ENCODE peak calls at places on chromosomes 13 and 19, in eight cellular contexts. T, K, E, S, H, N, P and L are unnamed samples.

GRCh38 chr13:112074139-112074710 is 7.3 kb downstream of the SOX1 start:
- DNase-seq in T (no peak), K (no peak), E (no peak), S (no peak), H (no peak), N (no peak), P (no peak), L (no peak)

GRCh38 chr19:10712754-10713153 is 5.1 kb upstream of the DNM2 start:
- DNase-seq in T (no peak), K (no peak), E (no peak), S (no peak), H (no peak), N (no peak), P (no peak), L (no peak)

GRCh38 chr13:82467626-82468025 is 1414.6 kb downstream of the SLITRK1 start:
- DNase-seq in T (no peak), K (no peak), E (no peak), S (no peak), H (no peak), N (no peak), P (no peak), L (no peak)

GRCh38 chr19:14432817-14433453 is at the start of gene PKN1:
- DNase-seq in T (no peak), K (no peak), E (peak), S (peak), H (peak), N (no peak), P (no peak), L (no peak)

GRCh38 chr19:44746946-44747738 is 1.4 kb upstream of the BCL3 start:
- DNase-seq in T (peak), K (peak), E (peak), S (peak), H (peak), N (peak), P (peak), L (peak)

GRCh38 chr19:474126-475078 is 13.6 kb upstream of the SHC2 start:
- DNase-seq in T (no peak), K (no peak), E (no peak), S (no peak), H (no peak), N (no peak), P (no peak), L (no peak)

GRCh38 chr19:6099633-6100032 is 10.7 kb downstream of the RFX2 start:
- DNase-seq in T (no peak), K (no peak), E (no peak), S (no peak), H (no peak), N (no peak), P (no peak), L (no peak)

GRCh38 chr13:33174491-33174890 is 111.1 kb downstream of the STARD13 start:
- DNase-seq in T (no peak), K (no peak), E (no peak), S (no peak), H (no peak), N (no peak), P (no peak), L (no peak)

GRCh38 chr13:83879431-83880171 is 2.7 kb downstream of the SLITRK1 start:
- DNase-seq in T (no peak), K (no peak), E (no peak), S (no peak), H (no peak), N (no peak), P (no peak), L (no peak)

GRCh38 chr13:60572003-60572792 is 175.2 kb downstream of the TDRD3 start:
- DNase-seq in T (no peak), K (no peak), E (peak), S (no peak), H (no peak), N (no peak), P (no peak), L (no peak)

GRCh38 chr19:40803857-40804782 is 5.1 kb downstream of the EGLN2 start:
- DNase-seq in T (peak), K (no peak), E (no peak), S (no peak), H (peak), N (no peak), P (no peak), L (no peak)

GRCh38 chr13:53854321-53854720 is 825.7 kb downstream of the OLFM4 start:
- DNase-seq in T (no peak), K (no peak), E (no peak), S (no peak), H (no peak), N (no peak), P (no peak), L (no peak)

GRCh38 chr19:43780706-43781525 is at the start of gene KCNN4:
- DNase-seq in T (peak), K (no peak), E (no peak), S (no peak), H (peak), N (no peak), P (no peak), L (no peak)

GRCh38 chr13:23867027-23867491 is 22.1 kb downstream of the MIPEP start:
- DNase-seq in T (no peak), K (no peak), E (peak), S (no peak), H (no peak), N (no peak), P (no peak), L (no peak)

GRCh38 chr13:29937836-29938235 is 87.4 kb upstream of the UBL3 start:
- DNase-seq in T (no peak), K (no peak), E (no peak), S (no peak), H (no peak), N (no peak), P (no peak), L (no peak)

GRCh38 chr13:77544765-77545316 is 9.3 kb downstream of the SCEL start:
- DNase-seq in T (no peak), K (no peak), E (no peak), S (no peak), H (no peak), N (no peak), P (no peak), L (no peak)

GRCh38 chr19:53908106-53908932 is 759 bp upstream of the CACNG7 start:
- DNase-seq in T (no peak), K (no peak), E (peak), S (no peak), H (peak), N (no peak), P (no peak), L (no peak)

GRCh38 chr13:113582841-113583631 is 1.5 kb upstream of the TFDP1 start:
- DNase-seq in T (no peak), K (no peak), E (no peak), S (peak), H (peak), N (no peak), P (no peak), L (no peak)

GRCh38 chr13:24875566-24875965 is 111.6 kb downstream of the RNF17 start:
- DNase-seq in T (no peak), K (no peak), E (no peak), S (no peak), H (no peak), N (no peak), P (no peak), L (no peak)

GRCh38 chr19:45090034-45090433 is 2.9 kb upstream of the PPP1R37 start:
- DNase-seq in T (no peak), K (no peak), E (no peak), S (no peak), H (no peak), N (no peak), P (no peak), L (no peak)

GRCh38 chr19:392375-392970 is 16.5 kb downstream of the C2CD4C start:
- DNase-seq in T (no peak), K (no peak), E (no peak), S (no peak), H (no peak), N (no peak), P (no peak), L (no peak)

GRCh38 chr19:49428547-49429451 is 3.6 kb downstream of the GFY start:
- DNase-seq in T (no peak), K (no peak), E (no peak), S (no peak), H (no peak), N (no peak), P (no peak), L (no peak)

GRCh38 chr19:58332697-58333096 is 5.9 kb downstream of the ZSCAN22 start:
- DNase-seq in T (no peak), K (no peak), E (no peak), S (no peak), H (no peak), N (no peak), P (no peak), L (no peak)

GRCh38 chr19:55809381-55810058 is 22.3 kb downstream of the NLRP11 start:
- DNase-seq in T (peak), K (no peak), E (peak), S (peak), H (peak), N (no peak), P (no peak), L (no peak)

GRCh38 chr13:110061270-110061669 is 245.7 kb downstream of the COL4A1 start:
- DNase-seq in T (no peak), K (no peak), E (no peak), S (no peak), H (no peak), N (no peak), P (no peak), L (no peak)
- TF ChIP-seq CTCF in T (no peak), K (no peak), E (no peak), S (no peak), H (no peak), N (no peak), P (no peak), L (no peak)

GRCh38 chr19:3604227-3604986 is 2.3 kb downstream of the TBXA2R start:
- DNase-seq in T (no peak), K (no peak), E (no peak), S (no peak), H (no peak), N (no peak), P (no peak), L (no peak)

GRCh38 chr19:3601021-3601420 is 5.7 kb downstream of the TBXA2R start:
- DNase-seq in T (no peak), K (no peak), E (no peak), S (no peak), H (no peak), N (no peak), P (no peak), L (no peak)

GRCh38 chr19:3603121-3603841 is 3.4 kb downstream of the TBXA2R start:
- DNase-seq in T (no peak), K (no peak), E (no peak), S (no peak), H (no peak), N (no peak), P (no peak), L (no peak)

GRCh38 chr19:3595521-3596061 is 10.3 kb downstream of the GIPC3 start:
- DNase-seq in T (no peak), K (no peak), E (no peak), S (no peak), H (no peak), N (no peak), P (no peak), L (no peak)

GRCh38 chr19:3599776-3600183 is 6.9 kb downstream of the TBXA2R start:
- DNase-seq in T (no peak), K (no peak), E (no peak), S (no peak), H (no peak), N (no peak), P (no peak), L (no peak)
- TF ChIP-seq CTCF in T (no peak), K (no peak), E (peak), S (peak), H (no peak), N (no peak), P (no peak), L (no peak)

DNA sequence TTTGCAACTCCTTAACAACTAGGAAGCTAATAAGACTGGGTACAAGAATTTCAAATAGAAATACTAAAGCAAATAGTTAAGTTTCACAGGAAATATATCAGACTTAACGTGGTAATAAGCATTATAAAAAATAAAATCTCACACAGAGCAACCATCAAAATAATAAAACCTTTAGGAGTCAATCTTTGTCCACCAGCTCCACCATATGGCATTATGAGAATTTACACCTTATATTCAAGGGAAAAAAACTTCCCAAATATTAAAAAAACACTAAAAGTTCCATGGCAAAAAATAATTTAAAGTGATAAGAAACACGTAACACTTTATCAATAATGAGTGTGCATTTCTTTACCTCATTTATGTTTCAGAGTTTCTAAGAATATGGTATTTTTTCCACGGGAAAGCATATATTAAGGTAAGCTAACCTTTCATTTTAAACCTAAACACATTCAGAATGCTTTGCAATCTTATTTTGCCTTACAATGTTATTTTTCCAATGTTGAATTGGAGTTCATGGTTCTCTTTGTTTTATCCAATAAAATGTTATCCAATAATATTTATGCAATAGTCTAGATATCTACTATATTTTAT is 423.2 kb upstream of the SGCG start:
- DNase-seq in T (no peak), K (no peak), E (peak), S (no peak), H (no peak), N (no peak), P (no peak), L (no peak)
- TF ChIP-seq CTCF in T (no peak), K (peak), E (no peak), S (peak), H (no peak), N (peak), P (no peak), L (no peak)

GRCh38 chr19:12937243-12938053 is 961 bp upstream of the CALR start:
- DNase-seq in T (no peak), K (no peak), E (no peak), S (peak), H (peak), N (no peak), P (no peak), L (no peak)
- TF ChIP-seq CTCF in T (no peak), K (no peak), E (no peak), S (no peak), H (no peak), N (no peak), P (no peak), L (no peak)

GRCh38 chr19:18149596-18149975 is 3.4 kb upstream of the PIK3R2 start:
- DNase-seq in T (no peak), K (no peak), E (no peak), S (no peak), H (no peak), N (no peak), P (no peak), L (no peak)
- TF ChIP-seq CTCF in T (no peak), K (no peak), E (no peak), S (no peak), H (no peak), N (no peak), P (no peak), L (no peak)

GRCh38 chr19:16113727-16114126 is 2.0 kb downstream of the RAB8A start:
- DNase-seq in T (no peak), K (no peak), E (no peak), S (no peak), H (no peak), N (no peak), P (no peak), L (no peak)
- TF ChIP-seq CTCF in T (no peak), K (no peak), E (no peak), S (no peak), H (no peak), N (no peak), P (no peak), L (no peak)

DNA sequence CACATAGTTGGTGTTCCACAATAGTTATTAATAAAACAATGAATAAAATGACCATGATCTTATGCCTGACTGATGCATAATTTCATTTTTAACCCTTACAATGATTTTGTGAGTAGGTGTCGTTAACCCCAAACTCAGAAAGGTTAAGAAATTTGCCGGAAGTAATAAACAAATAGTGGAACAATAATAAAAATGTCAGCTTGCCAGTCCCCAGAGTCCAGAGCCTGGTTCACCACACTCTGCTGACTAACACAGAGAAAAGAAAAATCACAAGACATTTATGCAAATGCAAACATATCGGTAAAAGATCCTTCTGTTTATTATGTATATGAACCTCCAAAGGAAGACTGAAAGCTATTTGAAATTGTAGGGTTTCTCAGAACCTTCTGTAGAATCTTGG is 563.7 kb downstream of the EFNB2 start:
- DNase-seq in T (no peak), K (no peak), E (no peak), S (no peak), H (no peak), N (no peak), P (no peak), L (no peak)
- TF ChIP-seq CTCF in T (no peak), K (no peak), E (no peak), S (no peak), H (no peak), N (no peak), P (no peak), L (no peak)

GRCh38 chr19:52028027-52028779 is at the start of gene ZNF614:
- DNase-seq in T (peak), K (peak), E (peak), S (peak), H (peak), N (peak), P (peak), L (peak)
- TF ChIP-seq CTCF in T (no peak), K (no peak), E (no peak), S (no peak), H (no peak), N (no peak), P (no peak), L (no peak)

GRCh38 chr13:38564751-38565150 is 122.1 kb upstream of the FREM2 start:
- DNase-seq in T (no peak), K (no peak), E (no peak), S (no peak), H (no peak), N (no peak), P (no peak), L (no peak)
- TF ChIP-seq CTCF in T (no peak), K (no peak), E (no peak), S (no peak), H (no peak), N (no peak), P (no peak), L (no peak)

GRCh38 chr13:101202590-101202989 is 213.7 kb downstream of the NALCN start:
- DNase-seq in T (no peak), K (no peak), E (no peak), S (no peak), H (no peak), N (no peak), P (no peak), L (no peak)
- TF ChIP-seq CTCF in T (no peak), K (no peak), E (no peak), S (no peak), H (no peak), N (no peak), P (no peak), L (no peak)